ENCODE peak calls at places on chromosomes 5 and 9, in seven cellular contexts. One of them, this sample, is unnamed.

GRCh38 chr9:111599948-111600343 is 499 bp upstream of the PTGR1 start:
- DNase-seq in SW480: no peak
- DNase-seq in neuronal stem cell: no peak
- DNase-seq in ELR: no peak
- DNase-seq in AG20443: no peak
- DNase-seq in glutamatergic neuron: no peak
- DNase-seq in SK-N-SH: no peak
- DNase-seq in this sample: no peak

GRCh38 chr9:134602547-134603362 is 38.8 kb upstream of the COL5A1 start:
- DNase-seq in SW480: peak; percentile 89
- DNase-seq in neuronal stem cell: no peak
- DNase-seq in ELR: peak; percentile 99
- DNase-seq in AG20443: peak; percentile 94
- DNase-seq in glutamatergic neuron: no peak
- DNase-seq in SK-N-SH: peak; percentile 28
- DNase-seq in this sample: no peak

GRCh38 chr9:128274245-128274644 is 1.6 kb downstream of the GOLGA2 start:
- DNase-seq in SW480: no peak
- DNase-seq in neuronal stem cell: no peak
- DNase-seq in ELR: no peak
- DNase-seq in AG20443: no peak
- DNase-seq in glutamatergic neuron: no peak
- DNase-seq in SK-N-SH: no peak
- DNase-seq in this sample: no peak

GRCh38 chr9:32431940-32432555 is 47.6 kb downstream of the ACO1 start:
- DNase-seq in SW480: no peak
- DNase-seq in neuronal stem cell: peak; percentile 12
- DNase-seq in ELR: peak; percentile 71
- DNase-seq in AG20443: peak; percentile 62
- DNase-seq in glutamatergic neuron: peak; percentile 71
- DNase-seq in SK-N-SH: peak; percentile 55
- DNase-seq in this sample: peak; percentile 72

GRCh38 chr9:126516936-126517750 is 96.6 kb upstream of the LMX1B start:
- DNase-seq in SW480: peak; percentile 82
- DNase-seq in neuronal stem cell: no peak
- DNase-seq in ELR: peak; percentile 86
- DNase-seq in AG20443: peak; percentile 94
- DNase-seq in glutamatergic neuron: peak; percentile 74
- DNase-seq in SK-N-SH: peak; percentile 80
- DNase-seq in this sample: peak; percentile 77

GRCh38 chr9:96021616-96022444 is 146.3 kb downstream of the ERCC6L2 start:
- DNase-seq in SW480: no peak
- DNase-seq in neuronal stem cell: peak; percentile 18
- DNase-seq in ELR: no peak
- DNase-seq in AG20443: peak; percentile 33
- DNase-seq in glutamatergic neuron: peak; percentile 28
- DNase-seq in SK-N-SH: peak; percentile 80
- DNase-seq in this sample: peak; percentile 9

GRCh38 chr9:125763373-125763772 is 16.2 kb downstream of the PBX3 start:
- DNase-seq in SW480: no peak
- DNase-seq in neuronal stem cell: no peak
- DNase-seq in ELR: no peak
- DNase-seq in AG20443: no peak
- DNase-seq in glutamatergic neuron: peak; percentile 23
- DNase-seq in SK-N-SH: peak; percentile 17
- DNase-seq in this sample: peak; percentile 89

GRCh38 chr5:150120617-150121447 is 34.5 kb upstream of the CSF1R start:
- DNase-seq in SW480: no peak
- DNase-seq in neuronal stem cell: no peak
- DNase-seq in ELR: no peak
- DNase-seq in AG20443: no peak
- DNase-seq in glutamatergic neuron: no peak
- DNase-seq in SK-N-SH: no peak
- DNase-seq in this sample: no peak

GRCh38 chr5:65125681-65126080 is 356.0 kb downstream of the ADAMTS6 start:
- DNase-seq in SW480: no peak
- DNase-seq in neuronal stem cell: no peak
- DNase-seq in ELR: no peak
- DNase-seq in AG20443: no peak
- DNase-seq in glutamatergic neuron: no peak
- DNase-seq in SK-N-SH: no peak
- DNase-seq in this sample: peak; percentile 97

GRCh38 chr9:97501177-97501971 is at the start of gene TMOD1:
- DNase-seq in SW480: peak; percentile 76
- DNase-seq in neuronal stem cell: peak; percentile 37
- DNase-seq in ELR: peak; percentile 60
- DNase-seq in AG20443: peak; percentile 94
- DNase-seq in glutamatergic neuron: peak; percentile 55
- DNase-seq in SK-N-SH: peak; percentile 99
- DNase-seq in this sample: peak; percentile 77

GRCh38 chr9:111483419-111483861 is 743 bp downstream of the ECPAS start:
- DNase-seq in SW480: no peak
- DNase-seq in neuronal stem cell: peak; percentile 39
- DNase-seq in ELR: peak; percentile 68
- DNase-seq in AG20443: peak; percentile 81
- DNase-seq in glutamatergic neuron: peak; percentile 56
- DNase-seq in SK-N-SH: peak; percentile 91
- DNase-seq in this sample: peak; percentile 32

GRCh38 chr9:137787786-137788505 is 89.6 kb upstream of the CACNA1B start:
- DNase-seq in SW480: no peak
- DNase-seq in neuronal stem cell: no peak
- DNase-seq in ELR: no peak
- DNase-seq in AG20443: no peak
- DNase-seq in glutamatergic neuron: no peak
- DNase-seq in SK-N-SH: no peak
- DNase-seq in this sample: no peak

GRCh38 chr5:80754900-80755299 is 100.1 kb upstream of the DHFR start:
- DNase-seq in SW480: no peak
- DNase-seq in neuronal stem cell: peak; percentile 71
- DNase-seq in ELR: no peak
- DNase-seq in AG20443: no peak
- DNase-seq in glutamatergic neuron: peak; percentile 69
- DNase-seq in SK-N-SH: no peak
- DNase-seq in this sample: peak; percentile 18

GRCh38 chr9:98455957-98456621 is 200.6 kb upstream of the TBC1D2 start:
- DNase-seq in SW480: peak; percentile 41
- DNase-seq in neuronal stem cell: no peak
- DNase-seq in ELR: peak; percentile 80
- DNase-seq in AG20443: peak; percentile 82
- DNase-seq in glutamatergic neuron: no peak
- DNase-seq in SK-N-SH: no peak
- DNase-seq in this sample: no peak

GRCh38 chr9:132006657-132007370 is 72.9 kb downstream of the MED27 start:
- DNase-seq in SW480: no peak
- DNase-seq in neuronal stem cell: no peak
- DNase-seq in ELR: no peak
- DNase-seq in AG20443: no peak
- DNase-seq in glutamatergic neuron: no peak
- DNase-seq in SK-N-SH: no peak
- DNase-seq in this sample: no peak

GRCh38 chr9:128635266-128636023 is 21.2 kb downstream of the DYNC2I2 start:
- DNase-seq in SW480: peak; percentile 99
- DNase-seq in neuronal stem cell: peak; percentile 39
- DNase-seq in ELR: peak; percentile 99
- DNase-seq in AG20443: peak; percentile 98
- DNase-seq in glutamatergic neuron: peak; percentile 81
- DNase-seq in SK-N-SH: peak; percentile 81
- DNase-seq in this sample: peak; percentile 78